ENCODE peak calls at places on chromosome 22, in ten cellular contexts. One of them, this sample, is unnamed.

GRCh38 chr22:17873116-17873515 is 98.8 kb upstream of the BID start:
- DNase-seq in choroid plexus epithelial cell: no peak
- DNase-seq in stimulated activated CD4-positive, alpha-beta T cell treated with anti-CD3 and anti-CD28 coated beads, Interleukin-4, amount 100 ng/mL, for 48 hours: no peak
- DNase-seq in amniotic stem cell: no peak
- DNase-seq in neural progenitor cell: no peak
- DNase-seq in T-cell: no peak
- DNase-seq in RPMI7951: no peak
- DNase-seq in NCI-H345: no peak
- DNase-seq in HEK293T: no peak
- DNase-seq in spleen: no peak
- DNase-seq in this sample: no peak

GRCh38 chr22:47608421-47608820 is 846.0 kb downstream of the TBC1D22A start:
- DNase-seq in choroid plexus epithelial cell: no peak
- DNase-seq in stimulated activated CD4-positive, alpha-beta T cell treated with anti-CD3 and anti-CD28 coated beads, Interleukin-4, amount 100 ng/mL, for 48 hours: no peak
- DNase-seq in amniotic stem cell: no peak
- DNase-seq in neural progenitor cell: no peak
- DNase-seq in T-cell: no peak
- DNase-seq in RPMI7951: no peak
- DNase-seq in NCI-H345: no peak
- DNase-seq in HEK293T: no peak
- DNase-seq in spleen: peak; percentile 35
- DNase-seq in this sample: no peak

GRCh38 chr22:48488149-48488551 is 1339.5 kb downstream of the BRD1 start:
- DNase-seq in choroid plexus epithelial cell: no peak
- DNase-seq in stimulated activated CD4-positive, alpha-beta T cell treated with anti-CD3 and anti-CD28 coated beads, Interleukin-4, amount 100 ng/mL, for 48 hours: no peak
- DNase-seq in amniotic stem cell: no peak
- DNase-seq in neural progenitor cell: peak; percentile 40
- DNase-seq in T-cell: no peak
- DNase-seq in RPMI7951: no peak
- DNase-seq in NCI-H345: no peak
- DNase-seq in HEK293T: no peak
- DNase-seq in spleen: peak; percentile 47
- DNase-seq in this sample: no peak

GRCh38 chr22:36449776-36450175 is 31.7 kb downstream of the TXN2 start:
- DNase-seq in choroid plexus epithelial cell: no peak
- DNase-seq in stimulated activated CD4-positive, alpha-beta T cell treated with anti-CD3 and anti-CD28 coated beads, Interleukin-4, amount 100 ng/mL, for 48 hours: no peak
- DNase-seq in amniotic stem cell: no peak
- DNase-seq in neural progenitor cell: no peak
- DNase-seq in T-cell: no peak
- DNase-seq in RPMI7951: no peak
- DNase-seq in NCI-H345: no peak
- DNase-seq in HEK293T: no peak
- DNase-seq in spleen: peak; percentile 86
- DNase-seq in this sample: no peak

GRCh38 chr22:33272180-33272579 is 214.0 kb upstream of the SYN3 start:
- DNase-seq in choroid plexus epithelial cell: no peak
- DNase-seq in stimulated activated CD4-positive, alpha-beta T cell treated with anti-CD3 and anti-CD28 coated beads, Interleukin-4, amount 100 ng/mL, for 48 hours: no peak
- DNase-seq in amniotic stem cell: no peak
- DNase-seq in neural progenitor cell: no peak
- DNase-seq in T-cell: no peak
- DNase-seq in RPMI7951: no peak
- DNase-seq in NCI-H345: no peak
- DNase-seq in HEK293T: no peak
- DNase-seq in spleen: no peak
- DNase-seq in this sample: no peak

GRCh38 chr22:44085743-44086741 is 61.9 kb downstream of the PARVB start:
- DNase-seq in choroid plexus epithelial cell: peak; percentile 69
- DNase-seq in stimulated activated CD4-positive, alpha-beta T cell treated with anti-CD3 and anti-CD28 coated beads, Interleukin-4, amount 100 ng/mL, for 48 hours: no peak
- DNase-seq in amniotic stem cell: no peak
- DNase-seq in neural progenitor cell: peak; percentile 66
- DNase-seq in T-cell: no peak
- DNase-seq in RPMI7951: peak; percentile 56
- DNase-seq in NCI-H345: peak; percentile 76
- DNase-seq in HEK293T: peak; percentile 40
- DNase-seq in spleen: no peak
- DNase-seq in this sample: peak; percentile 60

GRCh38 chr22:29524440-29525191 is 28.9 kb downstream of the THOC5 start:
- DNase-seq in choroid plexus epithelial cell: peak; percentile 61
- DNase-seq in stimulated activated CD4-positive, alpha-beta T cell treated with anti-CD3 and anti-CD28 coated beads, Interleukin-4, amount 100 ng/mL, for 48 hours: no peak
- DNase-seq in amniotic stem cell: no peak
- DNase-seq in neural progenitor cell: peak; percentile 59
- DNase-seq in T-cell: peak; percentile 3
- DNase-seq in RPMI7951: peak; percentile 21
- DNase-seq in NCI-H345: peak; percentile 0
- DNase-seq in HEK293T: peak; percentile 56
- DNase-seq in spleen: peak; percentile 75
- DNase-seq in this sample: no peak

GRCh38 chr22:45335021-45335818 is 25.5 kb downstream of the FAM118A start:
- DNase-seq in choroid plexus epithelial cell: peak; percentile 14
- DNase-seq in stimulated activated CD4-positive, alpha-beta T cell treated with anti-CD3 and anti-CD28 coated beads, Interleukin-4, amount 100 ng/mL, for 48 hours: no peak
- DNase-seq in amniotic stem cell: no peak
- DNase-seq in neural progenitor cell: peak; percentile 66
- DNase-seq in T-cell: no peak
- DNase-seq in RPMI7951: no peak
- DNase-seq in NCI-H345: no peak
- DNase-seq in HEK293T: peak; percentile 33
- DNase-seq in spleen: no peak
- DNase-seq in this sample: no peak

GRCh38 chr22:27647540-27647939 is 154.0 kb downstream of the MN1 start:
- DNase-seq in choroid plexus epithelial cell: no peak
- DNase-seq in stimulated activated CD4-positive, alpha-beta T cell treated with anti-CD3 and anti-CD28 coated beads, Interleukin-4, amount 100 ng/mL, for 48 hours: no peak
- DNase-seq in amniotic stem cell: no peak
- DNase-seq in neural progenitor cell: no peak
- DNase-seq in T-cell: no peak
- DNase-seq in RPMI7951: no peak
- DNase-seq in NCI-H345: no peak
- DNase-seq in HEK293T: no peak
- DNase-seq in spleen: peak; percentile 17
- DNase-seq in this sample: no peak

GRCh38 chr22:44218071-44218470 is 37.3 kb downstream of the PARVG start:
- DNase-seq in choroid plexus epithelial cell: no peak
- DNase-seq in stimulated activated CD4-positive, alpha-beta T cell treated with anti-CD3 and anti-CD28 coated beads, Interleukin-4, amount 100 ng/mL, for 48 hours: no peak
- DNase-seq in amniotic stem cell: no peak
- DNase-seq in neural progenitor cell: no peak
- DNase-seq in T-cell: no peak
- DNase-seq in RPMI7951: no peak
- DNase-seq in NCI-H345: no peak
- DNase-seq in HEK293T: no peak
- DNase-seq in spleen: no peak
- DNase-seq in this sample: no peak

GRCh38 chr22:45640941-45641621 is 30.6 kb upstream of the ATXN10 start:
- DNase-seq in choroid plexus epithelial cell: no peak
- DNase-seq in stimulated activated CD4-positive, alpha-beta T cell treated with anti-CD3 and anti-CD28 coated beads, Interleukin-4, amount 100 ng/mL, for 48 hours: no peak
- DNase-seq in amniotic stem cell: no peak
- DNase-seq in neural progenitor cell: no peak
- DNase-seq in T-cell: no peak
- DNase-seq in RPMI7951: no peak
- DNase-seq in NCI-H345: no peak
- DNase-seq in HEK293T: no peak
- DNase-seq in spleen: no peak
- DNase-seq in this sample: no peak

GRCh38 chr22:20154602-20155183 is 3.8 kb upstream of the CCDC188 start:
- DNase-seq in choroid plexus epithelial cell: no peak
- DNase-seq in stimulated activated CD4-positive, alpha-beta T cell treated with anti-CD3 and anti-CD28 coated beads, Interleukin-4, amount 100 ng/mL, for 48 hours: no peak
- DNase-seq in amniotic stem cell: no peak
- DNase-seq in neural progenitor cell: no peak
- DNase-seq in T-cell: no peak
- DNase-seq in RPMI7951: no peak
- DNase-seq in NCI-H345: peak; percentile 9
- DNase-seq in HEK293T: no peak
- DNase-seq in spleen: no peak
- DNase-seq in this sample: no peak

GRCh38 chr22:28351585-28351984 is 328.1 kb downstream of the TTC28 start:
- DNase-seq in choroid plexus epithelial cell: no peak
- DNase-seq in stimulated activated CD4-positive, alpha-beta T cell treated with anti-CD3 and anti-CD28 coated beads, Interleukin-4, amount 100 ng/mL, for 48 hours: no peak
- DNase-seq in amniotic stem cell: no peak
- DNase-seq in neural progenitor cell: no peak
- DNase-seq in T-cell: no peak
- DNase-seq in RPMI7951: no peak
- DNase-seq in NCI-H345: no peak
- DNase-seq in HEK293T: no peak
- DNase-seq in spleen: no peak
- DNase-seq in this sample: no peak

GRCh38 chr22:34111210-34111824 is 191.0 kb upstream of the LARGE1 start:
- DNase-seq in choroid plexus epithelial cell: peak; percentile 41
- DNase-seq in stimulated activated CD4-positive, alpha-beta T cell treated with anti-CD3 and anti-CD28 coated beads, Interleukin-4, amount 100 ng/mL, for 48 hours: peak; percentile 4
- DNase-seq in amniotic stem cell: no peak
- DNase-seq in neural progenitor cell: peak; percentile 67
- DNase-seq in T-cell: no peak
- DNase-seq in RPMI7951: peak; percentile 1
- DNase-seq in NCI-H345: peak; percentile 3
- DNase-seq in HEK293T: peak; percentile 65
- DNase-seq in spleen: no peak
- DNase-seq in this sample: peak; percentile 10

GRCh38 chr22:30396871-30397655 is at the start of gene SEC14L2:
- DNase-seq in choroid plexus epithelial cell: peak; percentile 35
- DNase-seq in stimulated activated CD4-positive, alpha-beta T cell treated with anti-CD3 and anti-CD28 coated beads, Interleukin-4, amount 100 ng/mL, for 48 hours: peak; percentile 61
- DNase-seq in amniotic stem cell: peak; percentile 19
- DNase-seq in neural progenitor cell: peak; percentile 76
- DNase-seq in T-cell: peak; percentile 34
- DNase-seq in RPMI7951: peak; percentile 63
- DNase-seq in NCI-H345: peak; percentile 55
- DNase-seq in HEK293T: peak; percentile 74
- DNase-seq in spleen: no peak
- DNase-seq in this sample: peak; percentile 18

GRCh38 chr22:16914006-16914405 is 88.8 kb upstream of the XKR3 start:
- DNase-seq in choroid plexus epithelial cell: no peak
- DNase-seq in stimulated activated CD4-positive, alpha-beta T cell treated with anti-CD3 and anti-CD28 coated beads, Interleukin-4, amount 100 ng/mL, for 48 hours: no peak
- DNase-seq in amniotic stem cell: no peak
- DNase-seq in neural progenitor cell: no peak
- DNase-seq in T-cell: no peak
- DNase-seq in RPMI7951: no peak
- DNase-seq in NCI-H345: no peak
- DNase-seq in HEK293T: no peak
- DNase-seq in spleen: no peak
- DNase-seq in this sample: no peak

GRCh38 chr22:20138417-20138738 is 6.8 kb downstream of the ZDHHC8 start:
- DNase-seq in choroid plexus epithelial cell: no peak
- DNase-seq in stimulated activated CD4-positive, alpha-beta T cell treated with anti-CD3 and anti-CD28 coated beads, Interleukin-4, amount 100 ng/mL, for 48 hours: no peak
- DNase-seq in amniotic stem cell: no peak
- DNase-seq in neural progenitor cell: no peak
- DNase-seq in T-cell: no peak
- DNase-seq in RPMI7951: no peak
- DNase-seq in NCI-H345: no peak
- DNase-seq in HEK293T: no peak
- DNase-seq in spleen: no peak
- DNase-seq in this sample: no peak

GRCh38 chr22:28885939-28886338 is 2.6 kb downstream of the ZNRF3 start:
- DNase-seq in choroid plexus epithelial cell: no peak
- DNase-seq in stimulated activated CD4-positive, alpha-beta T cell treated with anti-CD3 and anti-CD28 coated beads, Interleukin-4, amount 100 ng/mL, for 48 hours: no peak
- DNase-seq in amniotic stem cell: no peak
- DNase-seq in neural progenitor cell: no peak
- DNase-seq in T-cell: no peak
- DNase-seq in RPMI7951: no peak
- DNase-seq in NCI-H345: no peak
- DNase-seq in HEK293T: no peak
- DNase-seq in spleen: peak; percentile 4
- DNase-seq in this sample: no peak

GRCh38 chr22:35971418-35972119 is 57.1 kb downstream of the RBFOX2 start:
- DNase-seq in choroid plexus epithelial cell: peak; percentile 66
- DNase-seq in stimulated activated CD4-positive, alpha-beta T cell treated with anti-CD3 and anti-CD28 coated beads, Interleukin-4, amount 100 ng/mL, for 48 hours: no peak
- DNase-seq in amniotic stem cell: peak; percentile 64
- DNase-seq in neural progenitor cell: no peak
- DNase-seq in T-cell: no peak
- DNase-seq in RPMI7951: peak; percentile 97
- DNase-seq in NCI-H345: peak; percentile 4
- DNase-seq in HEK293T: peak; percentile 21
- DNase-seq in spleen: no peak
- DNase-seq in this sample: peak; percentile 56

GRCh38 chr22:19819209-19819910 is 35.3 kb downstream of the GNB1L start:
- DNase-seq in choroid plexus epithelial cell: no peak
- DNase-seq in stimulated activated CD4-positive, alpha-beta T cell treated with anti-CD3 and anti-CD28 coated beads, Interleukin-4, amount 100 ng/mL, for 48 hours: no peak
- DNase-seq in amniotic stem cell: no peak
- DNase-seq in neural progenitor cell: no peak
- DNase-seq in T-cell: no peak
- DNase-seq in RPMI7951: no peak
- DNase-seq in NCI-H345: no peak
- DNase-seq in HEK293T: no peak
- DNase-seq in spleen: no peak
- DNase-seq in this sample: no peak

GRCh38 chr22:17436382-17436951 is 67.2 kb downstream of the CECR2 start:
- DNase-seq in choroid plexus epithelial cell: peak; percentile 69
- DNase-seq in stimulated activated CD4-positive, alpha-beta T cell treated with anti-CD3 and anti-CD28 coated beads, Interleukin-4, amount 100 ng/mL, for 48 hours: no peak
- DNase-seq in amniotic stem cell: no peak
- DNase-seq in neural progenitor cell: peak; percentile 44
- DNase-seq in T-cell: no peak
- DNase-seq in RPMI7951: no peak
- DNase-seq in NCI-H345: no peak
- DNase-seq in HEK293T: peak; percentile 34
- DNase-seq in spleen: no peak
- DNase-seq in this sample: no peak

GRCh38 chr22:31184015-31184414 is 24.0 kb downstream of the RNF185 start:
- DNase-seq in choroid plexus epithelial cell: no peak
- DNase-seq in stimulated activated CD4-positive, alpha-beta T cell treated with anti-CD3 and anti-CD28 coated beads, Interleukin-4, amount 100 ng/mL, for 48 hours: no peak
- DNase-seq in amniotic stem cell: no peak
- DNase-seq in neural progenitor cell: no peak
- DNase-seq in T-cell: no peak
- DNase-seq in RPMI7951: no peak
- DNase-seq in NCI-H345: no peak
- DNase-seq in HEK293T: no peak
- DNase-seq in spleen: no peak
- DNase-seq in this sample: no peak

GRCh38 chr22:44645083-44645482 is 56.9 kb upstream of the PRR5 start:
- DNase-seq in choroid plexus epithelial cell: no peak
- DNase-seq in stimulated activated CD4-positive, alpha-beta T cell treated with anti-CD3 and anti-CD28 coated beads, Interleukin-4, amount 100 ng/mL, for 48 hours: no peak
- DNase-seq in amniotic stem cell: no peak
- DNase-seq in neural progenitor cell: no peak
- DNase-seq in T-cell: no peak
- DNase-seq in RPMI7951: no peak
- DNase-seq in NCI-H345: peak; percentile 48
- DNase-seq in HEK293T: no peak
- DNase-seq in spleen: no peak
- DNase-seq in this sample: no peak

GRCh38 chr22:43226368-43226979 is 39.5 kb upstream of the TTLL12 start:
- DNase-seq in choroid plexus epithelial cell: peak; percentile 10
- DNase-seq in stimulated activated CD4-positive, alpha-beta T cell treated with anti-CD3 and anti-CD28 coated beads, Interleukin-4, amount 100 ng/mL, for 48 hours: no peak
- DNase-seq in amniotic stem cell: no peak
- DNase-seq in neural progenitor cell: peak; percentile 89
- DNase-seq in T-cell: no peak
- DNase-seq in RPMI7951: peak; percentile 50
- DNase-seq in NCI-H345: no peak
- DNase-seq in HEK293T: peak; percentile 18
- DNase-seq in spleen: no peak
- DNase-seq in this sample: peak; percentile 52

GRCh38 chr22:22342697-22343602 is 98.4 kb downstream of the VPREB1 start:
- DNase-seq in choroid plexus epithelial cell: peak; percentile 45
- DNase-seq in stimulated activated CD4-positive, alpha-beta T cell treated with anti-CD3 and anti-CD28 coated beads, Interleukin-4, amount 100 ng/mL, for 48 hours: peak; percentile 72
- DNase-seq in amniotic stem cell: no peak
- DNase-seq in neural progenitor cell: peak; percentile 93
- DNase-seq in T-cell: peak; percentile 37
- DNase-seq in RPMI7951: peak; percentile 15
- DNase-seq in NCI-H345: peak; percentile 66
- DNase-seq in HEK293T: peak; percentile 80
- DNase-seq in spleen: peak; percentile 88
- DNase-seq in this sample: no peak